ENCODE peak calls at places on chromosome 21, in seven cellular contexts. One of them, this sample, is unnamed.

GRCh38 chr21:37737497-37737896 is 178.8 kb downstream of the KCNJ6 start:
- DNase-seq in endothelial cell: no peak
- DNase-seq in choroid plexus epithelial cell: no peak
- DNase-seq in left ventricle myocardium inferior: no peak
- DNase-seq in AG04449: no peak
- DNase-seq in osteocyte: no peak
- DNase-seq in HL-60: no peak
- DNase-seq in this sample: no peak

GRCh38 chr21:35529141-35529863 is 480.2 kb upstream of the RUNX1 start:
- DNase-seq in choroid plexus epithelial cell: peak; percentile 86
- DNase-seq in HL-60: no peak
- DNase-seq in AG04449: peak; percentile 38
- DNase-seq in endothelial cell: no peak
- DNase-seq in osteocyte: no peak
- DNase-seq in left ventricle myocardium inferior: no peak
- DNase-seq in this sample: no peak

GRCh38 chr21:35053356-35054096 is 4.4 kb upstream of the RUNX1 start:
- DNase-seq in HL-60: no peak
- DNase-seq in choroid plexus epithelial cell: peak; percentile 39
- DNase-seq in AG04449: no peak
- DNase-seq in endothelial cell: no peak
- DNase-seq in osteocyte: no peak
- DNase-seq in left ventricle myocardium inferior: no peak
- DNase-seq in this sample: no peak

GRCh38 chr21:41009398-41010177 is 158.4 kb upstream of the BACE2 start:
- DNase-seq in left ventricle myocardium inferior: no peak
- DNase-seq in HL-60: no peak
- DNase-seq in osteocyte: no peak
- DNase-seq in endothelial cell: no peak
- DNase-seq in AG04449: no peak
- DNase-seq in choroid plexus epithelial cell: no peak
- DNase-seq in this sample: no peak

GRCh38 chr21:22900511-22900910 is 1902.3 kb downstream of the NCAM2 start:
- DNase-seq in osteocyte: no peak
- DNase-seq in choroid plexus epithelial cell: peak; percentile 45
- DNase-seq in HL-60: no peak
- DNase-seq in left ventricle myocardium inferior: no peak
- DNase-seq in endothelial cell: no peak
- DNase-seq in AG04449: no peak
- DNase-seq in this sample: no peak

GRCh38 chr21:31974454-31974985 is 101.7 kb downstream of the HUNK start:
- DNase-seq in choroid plexus epithelial cell: no peak
- DNase-seq in AG04449: no peak
- DNase-seq in left ventricle myocardium inferior: no peak
- DNase-seq in endothelial cell: no peak
- DNase-seq in osteocyte: no peak
- DNase-seq in HL-60: no peak
- DNase-seq in this sample: no peak

GRCh38 chr21:35046880-35047229 is 2.2 kb downstream of the RUNX1 start:
- DNase-seq in AG04449: no peak
- DNase-seq in choroid plexus epithelial cell: peak; percentile 72
- DNase-seq in osteocyte: no peak
- DNase-seq in left ventricle myocardium inferior: no peak
- DNase-seq in HL-60: no peak
- DNase-seq in endothelial cell: peak; percentile 57
- DNase-seq in this sample: no peak

GRCh38 chr21:25639167-25639921 is at the start of gene JAM2:
- DNase-seq in AG04449: no peak
- DNase-seq in osteocyte: no peak
- DNase-seq in HL-60: no peak
- DNase-seq in endothelial cell: peak; percentile 41
- DNase-seq in choroid plexus epithelial cell: peak; percentile 23
- DNase-seq in left ventricle myocardium inferior: peak; percentile 62
- DNase-seq in this sample: peak; percentile 45

GRCh38 chr21:38223893-38224540 is 32.8 kb upstream of the KCNJ15 start:
- DNase-seq in HL-60: peak; percentile 41
- DNase-seq in osteocyte: no peak
- DNase-seq in choroid plexus epithelial cell: peak; percentile 57
- DNase-seq in AG04449: no peak
- DNase-seq in left ventricle myocardium inferior: no peak
- DNase-seq in endothelial cell: no peak
- DNase-seq in this sample: no peak

GRCh38 chr21:26833460-26833939 is 11.7 kb downstream of the ADAMTS1 start:
- DNase-seq in AG04449: no peak
- DNase-seq in endothelial cell: no peak
- DNase-seq in osteocyte: no peak
- DNase-seq in left ventricle myocardium inferior: no peak
- DNase-seq in choroid plexus epithelial cell: no peak
- DNase-seq in HL-60: no peak
- DNase-seq in this sample: no peak

GRCh38 chr21:35138665-35139381 is 89.7 kb upstream of the RUNX1 start:
- DNase-seq in endothelial cell: no peak
- DNase-seq in choroid plexus epithelial cell: peak; percentile 84
- DNase-seq in osteocyte: no peak
- DNase-seq in AG04449: no peak
- DNase-seq in left ventricle myocardium inferior: no peak
- DNase-seq in HL-60: no peak
- DNase-seq in this sample: no peak

GRCh38 chr21:16535100-16535418 is 805.3 kb downstream of the USP25 start:
- DNase-seq in osteocyte: no peak
- DNase-seq in choroid plexus epithelial cell: peak; percentile 86
- DNase-seq in endothelial cell: no peak
- DNase-seq in left ventricle myocardium inferior: peak; percentile 79
- DNase-seq in HL-60: no peak
- DNase-seq in AG04449: no peak
- DNase-seq in this sample: peak; percentile 89

GRCh38 chr21:34132905-34133304 is 59.5 kb downstream of the MRPS6 start:
- DNase-seq in HL-60: no peak
- DNase-seq in choroid plexus epithelial cell: no peak
- DNase-seq in left ventricle myocardium inferior: no peak
- DNase-seq in osteocyte: no peak
- DNase-seq in AG04449: no peak
- DNase-seq in endothelial cell: no peak
- DNase-seq in this sample: no peak

DNA sequence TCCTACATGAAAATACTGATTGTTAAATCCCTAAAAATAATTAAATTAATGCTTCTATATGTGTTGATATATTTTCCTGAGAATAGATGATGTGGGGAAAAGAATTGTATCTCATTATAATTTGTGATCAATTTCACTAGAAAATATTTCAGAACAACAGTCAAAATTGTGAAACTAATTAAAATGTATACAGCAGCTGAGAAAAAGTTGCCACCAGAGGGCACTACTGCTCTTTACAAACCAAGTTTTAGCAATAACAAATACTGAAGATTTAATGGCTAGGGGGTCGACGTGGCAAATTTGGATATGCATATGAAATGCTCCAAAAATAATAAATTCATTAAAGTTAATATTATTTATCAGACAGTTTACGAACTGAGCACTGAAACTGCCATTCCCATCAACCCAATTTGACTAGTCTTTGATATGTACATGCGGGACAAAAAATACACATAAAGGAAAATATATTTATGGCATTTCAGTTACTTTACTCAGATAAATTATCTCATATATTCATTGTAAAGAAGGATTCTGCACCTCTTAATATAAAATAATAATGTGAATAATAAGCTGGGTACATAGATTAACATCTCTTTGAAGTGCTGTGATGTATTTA is 96.3 kb upstream of the TMPRSS15 start:
- DNase-seq in HL-60: peak; percentile 6
- DNase-seq in osteocyte: no peak
- DNase-seq in AG04449: no peak
- DNase-seq in choroid plexus epithelial cell: peak; percentile 73
- DNase-seq in endothelial cell: peak; percentile 61
- DNase-seq in left ventricle myocardium inferior: peak; percentile 12
- DNase-seq in this sample: no peak
- TF ChIP-seq CTCF in HL-60: peak; percentile 63
- TF ChIP-seq CTCF in osteocyte: peak; percentile 87
- TF ChIP-seq CTCF in AG04449: peak; percentile 50
- TF ChIP-seq CTCF in choroid plexus epithelial cell: peak; percentile 74
- TF ChIP-seq CTCF in endothelial cell: peak; percentile 92
- TF ChIP-seq CTCF in left ventricle myocardium inferior: peak; percentile 71
- TF ChIP-seq CTCF in this sample: peak; percentile 75

DNA sequence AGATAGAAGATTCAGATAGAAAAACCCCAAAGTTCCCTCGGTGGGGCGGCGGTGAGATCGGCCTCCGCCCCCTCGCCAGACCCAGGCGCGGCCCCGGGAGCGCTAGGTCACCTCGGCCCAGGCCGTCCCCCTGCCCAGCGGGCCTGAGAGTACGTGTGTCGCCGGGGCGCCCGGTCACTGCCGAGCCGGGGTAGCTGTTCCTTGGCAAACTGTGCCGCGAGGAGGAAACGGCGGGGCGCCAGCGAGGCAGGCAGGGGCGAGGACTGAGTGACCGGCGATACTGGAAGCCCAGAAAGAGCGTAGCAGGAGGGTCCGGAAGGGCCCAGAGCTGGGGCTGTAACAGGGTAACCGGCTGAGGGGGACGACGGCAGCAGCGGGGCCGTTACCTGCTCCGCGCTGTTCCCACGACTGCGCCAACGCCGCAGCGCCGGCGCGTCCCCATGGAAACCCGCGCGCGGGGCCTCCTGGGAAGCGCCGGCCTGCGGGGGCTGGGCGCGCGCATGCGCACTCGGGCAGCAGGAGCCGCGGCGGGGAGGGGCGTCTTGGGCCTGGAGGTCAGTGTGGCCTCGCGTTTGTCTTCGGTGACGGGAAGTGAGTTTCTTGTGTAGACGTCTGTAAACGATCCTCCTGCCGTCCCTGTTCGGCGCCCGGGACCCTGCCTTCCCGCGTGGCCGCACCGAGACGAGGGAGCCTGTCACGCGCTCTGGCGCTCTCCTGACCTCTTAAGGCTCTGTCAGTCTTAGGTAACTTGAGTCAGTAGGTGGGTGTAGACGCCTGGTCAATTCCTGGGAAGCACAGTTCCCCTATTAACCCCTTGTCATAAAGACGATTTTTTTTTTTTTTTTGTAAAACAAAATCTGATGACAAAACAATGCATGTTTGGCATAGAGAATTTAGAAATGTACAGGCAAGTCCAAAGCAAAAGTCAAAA is at the start of gene LCA5L:
- DNase-seq in osteocyte: peak; percentile 98
- DNase-seq in left ventricle myocardium inferior: peak; percentile 94
- DNase-seq in HL-60: peak; percentile 82
- DNase-seq in endothelial cell: peak; percentile 98
- DNase-seq in AG04449: peak; percentile 10
- DNase-seq in choroid plexus epithelial cell: peak; percentile 89
- DNase-seq in this sample: peak; percentile 93
- TF ChIP-seq CTCF in osteocyte: peak; percentile 31
- TF ChIP-seq CTCF in left ventricle myocardium inferior: no peak
- TF ChIP-seq CTCF in HL-60: no peak
- TF ChIP-seq CTCF in endothelial cell: no peak
- TF ChIP-seq CTCF in AG04449: peak; percentile 2
- TF ChIP-seq CTCF in choroid plexus epithelial cell: peak; percentile 37
- TF ChIP-seq CTCF in this sample: no peak

GRCh38 chr21:42495765-42496119 is 282 bp downstream of the RSPH1 start:
- DNase-seq in AG04449: no peak
- DNase-seq in choroid plexus epithelial cell: peak; percentile 22
- DNase-seq in osteocyte: peak; percentile 80
- DNase-seq in endothelial cell: no peak
- DNase-seq in HL-60: no peak
- DNase-seq in left ventricle myocardium inferior: no peak
- DNase-seq in this sample: no peak

GRCh38 chr21:42498012-42498411 is 2.0 kb upstream of the RSPH1 start:
- DNase-seq in AG04449: no peak
- DNase-seq in endothelial cell: no peak
- DNase-seq in HL-60: no peak
- DNase-seq in left ventricle myocardium inferior: no peak
- DNase-seq in choroid plexus epithelial cell: no peak
- DNase-seq in osteocyte: no peak
- DNase-seq in this sample: no peak

GRCh38 chr21:42496120-42496838 is at the start of gene RSPH1:
- DNase-seq in endothelial cell: peak; percentile 99
- DNase-seq in left ventricle myocardium inferior: peak; percentile 100
- DNase-seq in choroid plexus epithelial cell: peak; percentile 98
- DNase-seq in osteocyte: peak; percentile 100
- DNase-seq in HL-60: peak; percentile 96
- DNase-seq in AG04449: peak; percentile 78
- DNase-seq in this sample: peak; percentile 100

GRCh38 chr21:42495027-42495426 is 997 bp downstream of the RSPH1 start:
- DNase-seq in osteocyte: peak; percentile 49
- DNase-seq in HL-60: no peak
- DNase-seq in choroid plexus epithelial cell: no peak
- DNase-seq in left ventricle myocardium inferior: no peak
- DNase-seq in endothelial cell: no peak
- DNase-seq in AG04449: no peak
- DNase-seq in this sample: no peak

DNA sequence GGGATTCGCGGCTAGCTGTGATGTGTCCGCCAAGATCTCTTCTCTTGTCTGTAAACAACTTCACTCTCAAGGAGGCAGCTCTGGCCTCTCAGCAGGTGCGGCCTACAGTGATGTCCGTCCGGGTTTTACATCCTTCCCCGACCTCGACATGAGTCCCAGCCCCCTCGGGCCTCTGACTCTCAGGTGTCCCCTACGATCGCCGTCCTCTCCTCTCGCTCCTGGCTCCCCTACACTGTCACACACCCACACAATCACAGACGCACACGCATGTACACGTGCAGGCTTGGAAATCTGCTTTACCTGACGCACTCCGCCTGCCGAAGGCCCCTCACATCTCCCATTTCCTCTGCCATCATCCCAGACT is 797 bp upstream of the RSPH1 start:
- DNase-seq in AG04449: no peak
- DNase-seq in choroid plexus epithelial cell: peak; percentile 13
- DNase-seq in HL-60: no peak
- DNase-seq in left ventricle myocardium inferior: no peak
- DNase-seq in endothelial cell: no peak
- DNase-seq in osteocyte: peak; percentile 85
- DNase-seq in this sample: no peak
- TF ChIP-seq CTCF in AG04449: no peak
- TF ChIP-seq CTCF in choroid plexus epithelial cell: no peak
- TF ChIP-seq CTCF in HL-60: no peak
- TF ChIP-seq CTCF in left ventricle myocardium inferior: no peak
- TF ChIP-seq CTCF in endothelial cell: no peak
- TF ChIP-seq CTCF in osteocyte: no peak
- TF ChIP-seq CTCF in this sample: no peak

DNA sequence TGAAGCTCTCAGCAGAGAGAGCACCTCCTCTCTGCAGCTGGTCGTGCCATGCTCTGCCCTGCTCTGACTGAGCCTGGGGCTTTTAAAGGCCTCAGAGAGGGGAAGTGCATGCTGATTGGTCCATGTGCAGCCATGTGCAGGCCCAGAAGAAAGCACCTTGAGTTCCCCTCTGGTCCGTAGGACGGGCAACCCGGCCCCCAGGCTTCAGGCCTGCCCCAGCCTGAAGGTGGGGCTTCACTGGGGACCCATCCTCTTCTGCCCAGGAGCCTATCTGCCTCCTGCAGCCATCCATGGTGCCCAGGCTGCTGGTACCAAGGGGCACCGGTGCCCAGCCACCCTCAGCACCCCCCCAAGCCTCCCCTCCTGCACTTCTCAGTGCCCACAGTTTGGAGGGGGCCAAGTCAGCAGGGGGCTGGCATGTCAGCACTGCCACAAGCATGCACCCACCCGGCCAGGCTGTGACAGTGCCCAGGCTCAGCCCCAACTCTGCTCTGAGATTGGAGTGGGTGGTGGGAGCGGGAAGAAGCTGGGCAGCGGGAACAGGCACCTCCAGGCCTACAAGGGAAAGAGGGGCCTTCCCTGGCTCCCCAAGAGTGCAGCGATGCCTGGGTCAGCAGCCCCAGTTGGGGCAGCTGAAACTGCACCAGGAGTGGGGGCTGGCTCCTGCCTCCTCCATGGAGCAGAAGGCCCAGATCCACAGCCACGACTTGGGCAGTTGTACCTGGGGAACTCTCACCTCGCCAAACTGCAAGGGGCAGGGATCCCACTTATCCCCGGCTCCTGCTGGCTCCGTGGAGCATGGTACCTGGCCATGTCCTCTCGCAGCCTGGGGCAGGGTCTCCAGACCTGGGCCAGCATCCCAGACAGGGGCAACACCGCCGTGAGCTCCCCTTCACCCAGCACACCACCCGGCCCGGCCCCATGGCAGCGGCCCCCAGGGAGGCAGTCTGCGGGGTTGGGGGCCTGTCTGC is 11.6 kb downstream of the COL6A2 start:
- DNase-seq in osteocyte: peak; percentile 81
- DNase-seq in endothelial cell: no peak
- DNase-seq in choroid plexus epithelial cell: no peak
- DNase-seq in HL-60: no peak
- DNase-seq in left ventricle myocardium inferior: no peak
- DNase-seq in AG04449: no peak
- DNase-seq in this sample: peak; percentile 38
- TF ChIP-seq CTCF in osteocyte: no peak
- TF ChIP-seq CTCF in endothelial cell: no peak
- TF ChIP-seq CTCF in choroid plexus epithelial cell: no peak
- TF ChIP-seq CTCF in HL-60: no peak
- TF ChIP-seq CTCF in left ventricle myocardium inferior: no peak
- TF ChIP-seq CTCF in AG04449: no peak
- TF ChIP-seq CTCF in this sample: no peak